ENCODE peak calls at places on chromosomes 4 and X, in nine cellular contexts. A, T, H, M, F, U, I, S and R are unnamed samples.

GRCh38 chrX:39953879-39954278 is 143.9 kb downstream of the BCOR start:
- DNase-seq in A (peak), T (peak), H (peak), M (no peak), F (no peak), U (peak), I (no peak), S (peak), R (no peak)

GRCh38 chr4:89949782-89950387 is 55.2 kb downstream of the MMRN1 start:
- DNase-seq in A (no peak), T (no peak), H (no peak), M (no peak), F (no peak), U (no peak), I (no peak), S (no peak), R (no peak)

GRCh38 chr4:153676984-153677383 is 7.1 kb upstream of the TLR2 start:
- DNase-seq in A (peak), T (no peak), H (no peak), M (no peak), F (no peak), U (no peak), I (no peak), S (no peak), R (no peak)

GRCh38 chrX:118117069-118117405 is 427 bp upstream of the KLHL13 start:
- DNase-seq in A (no peak), T (peak), H (peak), M (no peak), F (no peak), U (peak), I (no peak), S (no peak), R (no peak)

GRCh38 chr4:103012085-103012484 is 7.4 kb downstream of the SLC9B1 start:
- DNase-seq in A (no peak), T (no peak), H (peak), M (no peak), F (no peak), U (no peak), I (no peak), S (no peak), R (no peak)

GRCh38 chr4:54961357-54961975 is 163.9 kb downstream of the KDR start:
- DNase-seq in A (peak), T (no peak), H (no peak), M (no peak), F (no peak), U (peak), I (no peak), S (no peak), R (no peak)

GRCh38 chr4:118974758-118975157 is 86.1 kb downstream of the SYNPO2 start:
- DNase-seq in A (no peak), T (no peak), H (no peak), M (no peak), F (no peak), U (no peak), I (no peak), S (no peak), R (no peak)

GRCh38 chr4:94578195-94578594 is 126.5 kb downstream of the PDLIM5 start:
- DNase-seq in A (no peak), T (no peak), H (no peak), M (no peak), F (no peak), U (no peak), I (no peak), S (no peak), R (no peak)

GRCh38 chr4:107794001-107794400 is 30.7 kb upstream of the SGMS2 start:
- DNase-seq in A (no peak), T (no peak), H (no peak), M (no peak), F (no peak), U (no peak), I (no peak), S (no peak), R (no peak)

GRCh38 chr4:98694076-98694475 is 35.7 kb upstream of the TSPAN5 start:
- DNase-seq in A (no peak), T (no peak), H (no peak), M (no peak), F (no peak), U (no peak), I (no peak), S (no peak), R (no peak)

DNA sequence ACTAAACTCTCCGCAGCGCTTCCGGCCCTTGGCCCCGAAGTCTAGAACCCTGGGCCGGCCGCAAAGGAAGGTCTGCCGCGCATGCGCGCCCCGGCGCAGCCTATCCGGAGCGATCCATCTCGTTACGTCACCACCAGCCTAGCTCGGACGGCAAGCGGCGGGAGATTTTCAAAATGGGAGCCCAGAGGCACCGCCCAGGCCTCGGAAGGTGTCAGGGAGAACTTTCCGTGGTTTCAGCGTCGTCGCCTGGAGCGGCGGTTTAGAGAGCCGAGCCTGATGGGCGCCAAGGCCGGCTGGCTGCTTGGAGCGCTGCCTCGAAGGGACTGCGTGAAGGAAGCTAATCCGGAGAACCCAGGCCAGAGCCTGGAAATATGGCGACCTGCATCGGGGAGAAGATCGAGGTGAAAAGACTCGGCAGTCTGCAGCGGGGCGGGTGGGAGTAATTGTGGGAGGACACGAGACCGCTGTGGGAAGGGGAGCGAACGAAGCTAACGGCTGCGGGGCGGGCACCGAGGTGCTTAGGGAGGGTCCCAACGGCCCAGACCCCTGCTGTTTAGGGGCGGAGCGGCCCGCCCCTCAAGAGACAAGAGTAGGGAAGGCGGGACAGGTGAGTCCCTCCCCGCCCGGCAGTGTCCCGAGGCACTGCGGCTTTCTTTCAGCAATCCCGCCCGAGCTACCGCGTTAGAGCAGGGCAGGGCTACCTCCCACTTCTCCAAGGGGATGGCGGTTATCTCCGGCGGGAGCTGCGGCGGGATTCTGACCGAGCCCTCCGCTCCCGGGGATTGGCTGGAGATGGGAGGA is at the start of gene PLK4:
- DNase-seq in A (peak), T (peak), H (peak), M (peak), F (peak), U (peak), I (peak), S (peak), R (peak)
- TF ChIP-seq POLR2A in A (peak), T (no peak), H (no peak), M (peak), F (no peak), U (peak), I (peak), S (no peak), R (peak)

DNA sequence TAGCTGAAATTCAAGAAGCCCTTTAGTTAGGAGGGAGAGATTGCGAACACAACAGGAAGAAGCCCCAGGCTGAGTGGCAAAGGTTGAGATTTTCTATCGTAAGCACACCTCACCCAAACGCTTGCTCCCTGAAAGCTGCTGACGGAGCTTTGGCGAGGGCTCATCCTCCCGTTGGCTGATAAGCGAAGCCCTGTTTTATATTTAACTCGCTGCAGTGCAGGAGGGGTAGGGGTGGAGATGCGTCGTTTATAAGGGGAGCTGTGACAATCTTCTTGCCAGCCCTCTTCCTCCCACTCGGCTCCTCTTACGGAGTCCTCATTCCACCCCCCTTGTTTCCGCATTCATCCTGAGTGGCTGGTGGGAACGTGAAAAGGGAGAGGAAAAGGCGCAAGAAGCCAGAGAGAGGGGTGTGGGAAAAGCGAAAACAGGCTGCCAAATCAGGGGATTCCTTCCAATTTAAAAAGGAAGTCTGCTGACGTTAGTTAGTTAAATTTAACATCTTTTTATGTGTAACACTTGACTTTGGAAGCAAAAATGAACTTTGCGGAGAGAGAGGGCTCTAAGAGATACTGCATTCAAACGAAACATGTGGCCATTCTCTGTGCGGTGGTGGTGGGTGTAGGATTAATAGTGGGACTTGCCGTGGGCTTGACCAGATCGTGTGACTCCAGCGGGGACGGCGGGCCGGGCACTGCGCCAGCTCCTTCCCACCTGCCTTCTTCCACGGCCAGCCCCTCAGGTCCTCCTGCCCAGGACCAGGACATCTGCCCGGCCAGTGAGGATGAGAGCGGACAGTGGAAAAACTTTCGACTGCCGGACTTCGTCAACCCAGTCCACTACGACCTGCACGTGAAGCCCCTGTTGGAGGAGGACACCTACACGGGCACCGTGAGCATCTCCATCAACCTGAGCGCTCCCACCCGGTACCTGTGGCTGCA is at the start of gene ENPEP:
- DNase-seq in A (no peak), T (peak), H (peak), M (no peak), F (no peak), U (no peak), I (no peak), S (peak), R (no peak)
- TF ChIP-seq POLR2A in A (no peak), T (no peak), H (no peak), M (no peak), F (no peak), U (no peak), I (no peak), S (no peak), R (no peak)

DNA sequence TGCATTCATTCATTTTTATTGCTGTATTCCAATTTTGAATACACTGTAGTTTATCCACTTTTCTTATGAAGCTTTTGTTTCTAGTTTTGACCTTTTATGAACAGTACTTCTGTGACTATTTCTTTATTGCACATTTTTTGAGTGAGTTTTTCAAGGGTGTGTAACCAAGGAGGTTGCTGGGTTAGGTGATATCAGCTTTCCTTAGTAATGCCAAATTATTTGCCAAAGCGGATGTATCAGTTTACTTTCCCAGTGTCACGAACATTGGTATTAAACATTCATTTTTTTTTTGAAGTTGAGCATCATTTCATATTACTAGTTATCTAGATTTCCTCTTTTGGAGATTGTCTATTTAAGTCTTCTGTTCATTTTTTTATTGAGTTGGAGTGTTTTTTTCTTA is 32.9 kb downstream of the STIM2 start:
- DNase-seq in A (no peak), T (no peak), H (no peak), M (no peak), F (no peak), U (no peak), I (no peak), S (no peak), R (no peak)
- TF ChIP-seq POLR2A in A (no peak), T (no peak), H (no peak), M (no peak), F (no peak), U (no peak), I (no peak), S (no peak), R (no peak)

GRCh38 chrX:129980540-129981206 is 1.8 kb upstream of the BCORL1 start:
- DNase-seq in A (peak), T (peak), H (peak), M (peak), F (peak), U (no peak), I (no peak), S (peak), R (peak)
- TF ChIP-seq POLR2A in A (no peak), T (no peak), H (no peak), M (no peak), F (peak), U (no peak), I (no peak), S (peak), R (no peak)

DNA sequence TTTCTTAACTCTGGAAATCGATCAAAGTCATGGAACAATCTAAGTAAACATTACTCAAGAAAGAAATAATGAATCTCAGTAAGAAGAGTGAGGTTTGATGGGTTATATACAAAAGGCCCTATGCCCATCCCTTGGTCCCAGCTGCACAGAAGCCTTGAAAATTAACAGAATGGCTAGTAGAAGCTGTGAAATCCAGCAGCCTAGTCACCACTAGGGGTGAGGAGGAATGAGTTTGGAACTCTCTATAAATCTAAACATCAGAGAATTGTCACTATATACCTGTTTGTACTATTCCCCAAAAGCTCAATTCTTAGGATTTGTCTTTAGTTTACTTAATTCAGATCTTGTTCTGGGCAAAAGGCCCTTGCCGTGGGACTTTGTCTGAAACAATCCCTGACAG is 313.9 kb upstream of the GRID2 start:
- DNase-seq in A (no peak), T (no peak), H (no peak), M (no peak), F (no peak), U (no peak), I (no peak), S (no peak), R (no peak)
- TF ChIP-seq POLR2A in A (no peak), T (no peak), H (no peak), M (no peak), F (no peak), U (no peak), I (no peak), S (no peak), R (no peak)

GRCh38 chr4:88591787-88592599 is at the start of gene HERC3:
- DNase-seq in A (peak), T (peak), H (peak), M (peak), F (peak), U (peak), I (peak), S (peak), R (peak)
- TF ChIP-seq POLR2A in A (no peak), T (no peak), H (no peak), M (peak), F (no peak), U (no peak), I (no peak), S (peak), R (no peak)

DNA sequence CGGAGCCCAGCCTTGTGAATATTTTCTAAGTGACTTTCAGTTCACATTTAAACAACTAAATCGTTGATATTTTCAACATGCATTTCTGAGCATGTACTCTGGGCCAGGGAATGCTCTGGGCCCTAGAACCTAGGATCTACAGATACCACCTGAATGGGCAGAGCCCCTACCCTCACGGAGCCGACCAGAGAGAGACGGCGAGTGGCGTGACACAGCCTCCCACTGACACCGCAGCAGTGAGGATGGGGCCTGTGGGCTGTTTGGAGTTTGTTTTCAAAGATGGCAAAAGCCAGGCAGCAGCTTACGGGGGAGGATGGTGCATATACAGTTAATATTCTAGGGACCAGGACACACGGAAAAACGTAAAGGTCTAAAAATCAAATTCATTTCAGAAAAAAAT is 17.7 kb downstream of the NELFA start:
- DNase-seq in A (no peak), T (no peak), H (no peak), M (peak), F (no peak), U (no peak), I (no peak), S (no peak), R (no peak)
- TF ChIP-seq POLR2A in A (no peak), T (no peak), H (no peak), M (no peak), F (no peak), U (no peak), I (no peak), S (no peak), R (no peak)